ENCODE peak calls at places on chromosome 14, in five cellular contexts. Y, S, P, B and D are unnamed samples.

GRCh38 chr14:65961004-65961403 is 525.2 kb upstream of the CCDC196 start:
- DNase-seq in P (no peak), S (peak), B (peak), Y (peak), D (peak)

GRCh38 chr14:51552275-51552674 is 99.4 kb upstream of the FRMD6 start:
- DNase-seq in Y (no peak), B (no peak), P (no peak), S (peak), D (no peak)

GRCh38 chr14:68896132-68896531 is 83.0 kb downstream of the ACTN1 start:
- DNase-seq in P (no peak), S (peak), Y (no peak), B (peak), D (no peak)

GRCh38 chr14:88013750-88014349 is 8.9 kb downstream of the GPR65 start:
- DNase-seq in P (no peak), S (peak), B (peak), Y (peak), D (peak)

GRCh38 chr14:68890173-68890931 is 88.8 kb downstream of the ACTN1 start:
- DNase-seq in Y (no peak), S (no peak), B (no peak), P (no peak), D (no peak)

GRCh38 chr14:85556263-85556662 is 26.3 kb downstream of the FLRT2 start:
- DNase-seq in Y (no peak), P (no peak), B (no peak), S (no peak), D (no peak)

GRCh38 chr14:20624495-20625070 is 16.9 kb downstream of the OR6S1 start:
- DNase-seq in Y (peak), P (no peak), B (no peak), S (peak), D (peak)

GRCh38 chr14:49505026-49505766 is 81.0 kb downstream of the RPS29 start:
- DNase-seq in Y (no peak), B (no peak), P (no peak), S (peak), D (no peak)